ENCODE peak calls at places on chromosome 19, in ten cellular contexts. One of them, this sample, is unnamed.

GRCh38 chr19:34365463-34366401 is 736 bp downstream of the GPI start:
- DNase-seq in fibroblast of villous mesenchyme: peak
- DNase-seq in cardiac muscle cell: peak
- DNase-seq in mucosa of descending colon: peak
- DNase-seq in left ventricle myocardium inferior: peak
- DNase-seq in cardiac fibroblast: peak
- DNase-seq in ovary: peak
- DNase-seq in endodermal cell: peak
- DNase-seq in astrocyte of the spinal cord: peak
- DNase-seq in upper lobe of left lung: peak
- DNase-seq in this sample: no peak

GRCh38 chr19:21317821-21318220 is 11.4 kb downstream of the ZNF708 start:
- DNase-seq in fibroblast of villous mesenchyme: peak
- DNase-seq in astrocyte of the spinal cord: no peak
- DNase-seq in ovary: no peak
- DNase-seq in upper lobe of left lung: no peak
- DNase-seq in mucosa of descending colon: no peak
- DNase-seq in left ventricle myocardium inferior: no peak
- DNase-seq in cardiac fibroblast: no peak
- DNase-seq in cardiac muscle cell: no peak
- DNase-seq in endodermal cell: no peak
- DNase-seq in this sample: no peak

GRCh38 chr19:46574533-46574932 is 26.6 kb upstream of the CALM3 start:
- DNase-seq in endodermal cell: peak
- DNase-seq in fibroblast of villous mesenchyme: peak
- DNase-seq in left ventricle myocardium inferior: no peak
- DNase-seq in ovary: no peak
- DNase-seq in astrocyte of the spinal cord: no peak
- DNase-seq in upper lobe of left lung: no peak
- DNase-seq in mucosa of descending colon: no peak
- DNase-seq in cardiac muscle cell: peak
- DNase-seq in cardiac fibroblast: no peak
- DNase-seq in this sample: no peak

GRCh38 chr19:3573858-3574637 is 1.3 kb downstream of the HMG20B start:
- DNase-seq in ovary: peak
- DNase-seq in upper lobe of left lung: peak
- DNase-seq in cardiac muscle cell: peak
- DNase-seq in left ventricle myocardium inferior: peak
- DNase-seq in endodermal cell: peak
- DNase-seq in astrocyte of the spinal cord: peak
- DNase-seq in fibroblast of villous mesenchyme: peak
- DNase-seq in cardiac fibroblast: peak
- DNase-seq in mucosa of descending colon: peak
- DNase-seq in this sample: peak

GRCh38 chr19:29503140-29503758 is 22.5 kb upstream of the VSTM2B start:
- DNase-seq in astrocyte of the spinal cord: no peak
- DNase-seq in ovary: no peak
- DNase-seq in mucosa of descending colon: no peak
- DNase-seq in endodermal cell: no peak
- DNase-seq in upper lobe of left lung: no peak
- DNase-seq in cardiac fibroblast: no peak
- DNase-seq in fibroblast of villous mesenchyme: no peak
- DNase-seq in left ventricle myocardium inferior: no peak
- DNase-seq in cardiac muscle cell: no peak
- DNase-seq in this sample: no peak

GRCh38 chr19:55113570-55114039 is 3.8 kb downstream of the PPP1R12C start:
- DNase-seq in left ventricle myocardium inferior: peak
- DNase-seq in ovary: peak
- DNase-seq in mucosa of descending colon: peak
- DNase-seq in fibroblast of villous mesenchyme: peak
- DNase-seq in cardiac muscle cell: peak
- DNase-seq in endodermal cell: peak
- DNase-seq in upper lobe of left lung: peak
- DNase-seq in astrocyte of the spinal cord: peak
- DNase-seq in cardiac fibroblast: peak
- DNase-seq in this sample: no peak

GRCh38 chr19:49718991-49719390 is 28.1 kb downstream of the CPT1C start:
- DNase-seq in ovary: no peak
- DNase-seq in endodermal cell: no peak
- DNase-seq in cardiac muscle cell: no peak
- DNase-seq in cardiac fibroblast: no peak
- DNase-seq in mucosa of descending colon: no peak
- DNase-seq in fibroblast of villous mesenchyme: no peak
- DNase-seq in left ventricle myocardium inferior: no peak
- DNase-seq in astrocyte of the spinal cord: no peak
- DNase-seq in upper lobe of left lung: no peak
- DNase-seq in this sample: no peak

GRCh38 chr19:40530091-40530901 is 46.4 kb upstream of the SHKBP1 start:
- DNase-seq in mucosa of descending colon: peak
- DNase-seq in ovary: peak
- DNase-seq in fibroblast of villous mesenchyme: no peak
- DNase-seq in upper lobe of left lung: no peak
- DNase-seq in cardiac fibroblast: no peak
- DNase-seq in left ventricle myocardium inferior: no peak
- DNase-seq in endodermal cell: peak
- DNase-seq in astrocyte of the spinal cord: no peak
- DNase-seq in cardiac muscle cell: no peak
- DNase-seq in this sample: peak

GRCh38 chr19:49155830-49156346 is 692 bp upstream of the HRC start:
- DNase-seq in cardiac fibroblast: no peak
- DNase-seq in upper lobe of left lung: no peak
- DNase-seq in fibroblast of villous mesenchyme: no peak
- DNase-seq in mucosa of descending colon: no peak
- DNase-seq in left ventricle myocardium inferior: peak
- DNase-seq in astrocyte of the spinal cord: no peak
- DNase-seq in ovary: no peak
- DNase-seq in endodermal cell: peak
- DNase-seq in cardiac muscle cell: no peak
- DNase-seq in this sample: no peak

GRCh38 chr19:38690832-38691231 is 43.4 kb downstream of the ACTN4 start:
- DNase-seq in astrocyte of the spinal cord: no peak
- DNase-seq in fibroblast of villous mesenchyme: no peak
- DNase-seq in cardiac muscle cell: no peak
- DNase-seq in cardiac fibroblast: no peak
- DNase-seq in mucosa of descending colon: no peak
- DNase-seq in left ventricle myocardium inferior: no peak
- DNase-seq in upper lobe of left lung: no peak
- DNase-seq in endodermal cell: no peak
- DNase-seq in ovary: no peak
- DNase-seq in this sample: no peak
- TF ChIP-seq CTCF in astrocyte of the spinal cord: no peak
- TF ChIP-seq CTCF in fibroblast of villous mesenchyme: no peak
- TF ChIP-seq CTCF in cardiac muscle cell: no peak
- TF ChIP-seq CTCF in cardiac fibroblast: no peak
- TF ChIP-seq CTCF in mucosa of descending colon: no peak
- TF ChIP-seq CTCF in left ventricle myocardium inferior: no peak
- TF ChIP-seq CTCF in upper lobe of left lung: no peak
- TF ChIP-seq CTCF in endodermal cell: no peak
- TF ChIP-seq CTCF in ovary: no peak
- TF ChIP-seq CTCF in this sample: no peak

GRCh38 chr19:6271721-6272410 is 7.9 kb downstream of the MLLT1 start:
- DNase-seq in upper lobe of left lung: peak
- DNase-seq in cardiac muscle cell: peak
- DNase-seq in endodermal cell: peak
- DNase-seq in mucosa of descending colon: peak
- DNase-seq in cardiac fibroblast: peak
- DNase-seq in fibroblast of villous mesenchyme: peak
- DNase-seq in left ventricle myocardium inferior: peak
- DNase-seq in astrocyte of the spinal cord: peak
- DNase-seq in ovary: peak
- DNase-seq in this sample: no peak
- TF ChIP-seq CTCF in upper lobe of left lung: no peak
- TF ChIP-seq CTCF in cardiac muscle cell: peak
- TF ChIP-seq CTCF in endodermal cell: no peak
- TF ChIP-seq CTCF in mucosa of descending colon: no peak
- TF ChIP-seq CTCF in cardiac fibroblast: no peak
- TF ChIP-seq CTCF in fibroblast of villous mesenchyme: peak
- TF ChIP-seq CTCF in left ventricle myocardium inferior: peak
- TF ChIP-seq CTCF in astrocyte of the spinal cord: no peak
- TF ChIP-seq CTCF in ovary: no peak
- TF ChIP-seq CTCF in this sample: peak

GRCh38 chr19:19320362-19321142 is at the start of the genes MAU2 and SUGP1:
- DNase-seq in cardiac muscle cell: peak
- DNase-seq in ovary: peak
- DNase-seq in upper lobe of left lung: peak
- DNase-seq in endodermal cell: peak
- DNase-seq in mucosa of descending colon: peak
- DNase-seq in astrocyte of the spinal cord: peak
- DNase-seq in fibroblast of villous mesenchyme: peak
- DNase-seq in cardiac fibroblast: peak
- DNase-seq in left ventricle myocardium inferior: peak
- DNase-seq in this sample: peak
- TF ChIP-seq CTCF in cardiac muscle cell: peak
- TF ChIP-seq CTCF in ovary: peak
- TF ChIP-seq CTCF in upper lobe of left lung: peak
- TF ChIP-seq CTCF in endodermal cell: no peak
- TF ChIP-seq CTCF in mucosa of descending colon: no peak
- TF ChIP-seq CTCF in astrocyte of the spinal cord: no peak
- TF ChIP-seq CTCF in fibroblast of villous mesenchyme: peak
- TF ChIP-seq CTCF in cardiac fibroblast: peak
- TF ChIP-seq CTCF in left ventricle myocardium inferior: peak
- TF ChIP-seq CTCF in this sample: no peak

GRCh38 chr19:18251587-18252369 is 22.5 kb downstream of the IQCN start:
- DNase-seq in left ventricle myocardium inferior: peak
- DNase-seq in mucosa of descending colon: peak
- DNase-seq in fibroblast of villous mesenchyme: peak
- DNase-seq in ovary: peak
- DNase-seq in endodermal cell: peak
- DNase-seq in astrocyte of the spinal cord: peak
- DNase-seq in cardiac muscle cell: peak
- DNase-seq in cardiac fibroblast: peak
- DNase-seq in upper lobe of left lung: peak
- DNase-seq in this sample: peak

GRCh38 chr19:18252370-18252717 is 21.9 kb downstream of the IQCN start:
- DNase-seq in cardiac muscle cell: no peak
- DNase-seq in cardiac fibroblast: no peak
- DNase-seq in astrocyte of the spinal cord: no peak
- DNase-seq in fibroblast of villous mesenchyme: no peak
- DNase-seq in upper lobe of left lung: no peak
- DNase-seq in endodermal cell: no peak
- DNase-seq in mucosa of descending colon: no peak
- DNase-seq in left ventricle myocardium inferior: no peak
- DNase-seq in ovary: no peak
- DNase-seq in this sample: no peak

GRCh38 chr19:18253130-18253529 is 21.1 kb downstream of the IQCN start:
- DNase-seq in ovary: no peak
- DNase-seq in fibroblast of villous mesenchyme: no peak
- DNase-seq in endodermal cell: no peak
- DNase-seq in left ventricle myocardium inferior: no peak
- DNase-seq in cardiac fibroblast: no peak
- DNase-seq in astrocyte of the spinal cord: no peak
- DNase-seq in mucosa of descending colon: no peak
- DNase-seq in upper lobe of left lung: no peak
- DNase-seq in cardiac muscle cell: no peak
- DNase-seq in this sample: no peak

GRCh38 chr19:18253716-18254115 is 20.5 kb downstream of the IQCN start:
- DNase-seq in left ventricle myocardium inferior: no peak
- DNase-seq in cardiac muscle cell: no peak
- DNase-seq in upper lobe of left lung: peak
- DNase-seq in mucosa of descending colon: peak
- DNase-seq in cardiac fibroblast: no peak
- DNase-seq in ovary: no peak
- DNase-seq in endodermal cell: no peak
- DNase-seq in astrocyte of the spinal cord: no peak
- DNase-seq in fibroblast of villous mesenchyme: no peak
- DNase-seq in this sample: no peak

GRCh38 chr19:18249834-18250233 is 23.6 kb upstream of the PDE4C start:
- DNase-seq in ovary: no peak
- DNase-seq in mucosa of descending colon: no peak
- DNase-seq in left ventricle myocardium inferior: no peak
- DNase-seq in cardiac fibroblast: no peak
- DNase-seq in cardiac muscle cell: no peak
- DNase-seq in upper lobe of left lung: no peak
- DNase-seq in endodermal cell: no peak
- DNase-seq in astrocyte of the spinal cord: no peak
- DNase-seq in fibroblast of villous mesenchyme: no peak
- DNase-seq in this sample: no peak
- TF ChIP-seq CTCF in ovary: no peak
- TF ChIP-seq CTCF in mucosa of descending colon: no peak
- TF ChIP-seq CTCF in left ventricle myocardium inferior: no peak
- TF ChIP-seq CTCF in cardiac fibroblast: no peak
- TF ChIP-seq CTCF in cardiac muscle cell: no peak
- TF ChIP-seq CTCF in upper lobe of left lung: no peak
- TF ChIP-seq CTCF in endodermal cell: no peak
- TF ChIP-seq CTCF in astrocyte of the spinal cord: no peak
- TF ChIP-seq CTCF in fibroblast of villous mesenchyme: no peak
- TF ChIP-seq CTCF in this sample: no peak

DNA sequence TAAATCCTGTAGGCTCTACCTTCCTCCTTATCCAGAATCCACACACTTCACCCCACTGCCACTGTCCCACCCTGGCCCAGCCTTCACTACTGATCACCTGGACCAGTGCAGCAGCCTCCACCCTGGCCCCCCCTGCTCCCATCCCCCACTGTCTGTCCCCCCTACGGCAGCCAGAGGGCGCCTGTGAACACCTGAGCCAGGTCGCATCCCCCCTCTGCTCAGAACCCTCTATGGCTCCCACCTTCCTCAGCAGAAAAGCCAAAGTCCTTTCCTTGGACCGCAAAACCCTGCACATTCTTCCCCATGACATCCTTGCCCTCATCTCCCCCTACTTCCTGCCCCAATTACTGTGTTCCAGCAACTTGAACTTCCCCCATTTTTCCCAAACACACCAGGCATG is 20.6 kb downstream of the ELAVL3 start:
- DNase-seq in fibroblast of villous mesenchyme: no peak
- DNase-seq in mucosa of descending colon: no peak
- DNase-seq in cardiac muscle cell: no peak
- DNase-seq in ovary: no peak
- DNase-seq in upper lobe of left lung: no peak
- DNase-seq in left ventricle myocardium inferior: no peak
- DNase-seq in endodermal cell: peak
- DNase-seq in cardiac fibroblast: no peak
- DNase-seq in astrocyte of the spinal cord: no peak
- DNase-seq in this sample: no peak
- TF ChIP-seq CTCF in fibroblast of villous mesenchyme: peak
- TF ChIP-seq CTCF in mucosa of descending colon: no peak
- TF ChIP-seq CTCF in cardiac muscle cell: peak
- TF ChIP-seq CTCF in ovary: no peak
- TF ChIP-seq CTCF in upper lobe of left lung: no peak
- TF ChIP-seq CTCF in left ventricle myocardium inferior: peak
- TF ChIP-seq CTCF in endodermal cell: peak
- TF ChIP-seq CTCF in cardiac fibroblast: peak
- TF ChIP-seq CTCF in astrocyte of the spinal cord: no peak
- TF ChIP-seq CTCF in this sample: peak

DNA sequence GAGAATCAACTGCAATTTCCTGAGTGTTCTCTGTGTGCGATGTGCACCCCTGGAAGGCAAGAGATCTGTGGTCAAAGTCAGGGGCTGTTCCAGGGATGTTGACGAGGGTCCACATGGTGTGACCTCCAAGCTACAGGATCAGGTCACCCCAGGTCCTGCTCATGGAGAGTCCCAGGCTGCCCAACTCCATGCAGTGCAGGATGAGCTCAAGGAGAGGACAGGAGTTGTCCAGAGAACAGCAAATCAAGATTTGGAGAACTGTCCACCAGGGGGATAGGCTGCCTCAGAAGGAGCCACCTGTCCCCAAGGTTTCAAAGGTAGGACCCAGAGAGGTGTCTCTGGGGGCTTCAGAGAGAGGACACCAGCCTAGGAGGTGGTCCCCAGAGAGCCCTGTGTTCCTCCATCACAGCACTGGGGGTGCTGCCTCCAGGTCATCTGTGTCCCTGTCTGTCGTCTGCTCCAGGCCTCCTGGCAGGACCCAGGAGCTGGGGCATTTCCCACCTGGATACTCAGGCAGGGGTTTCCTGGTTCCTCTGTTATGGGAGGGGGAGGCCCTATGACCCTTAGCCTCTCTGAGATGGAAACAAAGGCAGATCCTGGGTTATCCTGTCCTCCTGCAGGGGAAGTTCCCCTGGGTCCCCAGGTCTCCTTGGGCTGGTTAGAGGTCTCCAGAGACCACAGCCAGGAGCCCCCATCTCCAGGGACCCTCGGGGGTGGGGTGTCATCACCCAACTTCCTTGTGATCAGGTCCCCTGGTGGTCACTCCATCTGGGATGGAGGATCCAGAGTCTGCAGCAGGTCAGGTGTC is 2.1 kb upstream of the CEACAM7 start:
- DNase-seq in left ventricle myocardium inferior: no peak
- DNase-seq in ovary: no peak
- DNase-seq in upper lobe of left lung: no peak
- DNase-seq in cardiac muscle cell: no peak
- DNase-seq in cardiac fibroblast: no peak
- DNase-seq in mucosa of descending colon: no peak
- DNase-seq in endodermal cell: peak
- DNase-seq in fibroblast of villous mesenchyme: no peak
- DNase-seq in astrocyte of the spinal cord: no peak
- DNase-seq in this sample: no peak
- TF ChIP-seq CTCF in left ventricle myocardium inferior: no peak
- TF ChIP-seq CTCF in ovary: no peak
- TF ChIP-seq CTCF in upper lobe of left lung: no peak
- TF ChIP-seq CTCF in cardiac muscle cell: no peak
- TF ChIP-seq CTCF in cardiac fibroblast: no peak
- TF ChIP-seq CTCF in mucosa of descending colon: no peak
- TF ChIP-seq CTCF in endodermal cell: no peak
- TF ChIP-seq CTCF in fibroblast of villous mesenchyme: no peak
- TF ChIP-seq CTCF in astrocyte of the spinal cord: no peak
- TF ChIP-seq CTCF in this sample: no peak